ENCODE peak calls at places on chromosomes 5 and 9, in four cellular contexts. E is IMR-90, N is neuronal stem cell, C is mesendoderm. D is an unnamed sample.

GRCh38 chr5:148401604-148402003 is 17.8 kb downstream of the FBXO38 start:
- DNase-seq in N (no peak), C (no peak), E (peak), D (no peak)

GRCh38 chr5:58261605-58262004 is 198.3 kb downstream of the PLK2 start:
- DNase-seq in E (peak), C (no peak), N (no peak), D (no peak)

GRCh38 chr9:124800306-124801259 is 23.6 kb downstream of the OLFML2A start:
- DNase-seq in C (no peak), E (peak), N (no peak), D (no peak)

GRCh38 chr5:132086277-132086794 is 12.7 kb downstream of the CSF2 start:
- DNase-seq in C (peak), N (no peak), E (peak), D (no peak)

GRCh38 chr5:82106207-82106606 is 134.4 kb downstream of the ATG10 start:
- DNase-seq in N (no peak), E (peak), C (peak), D (no peak)

GRCh38 chr5:43631182-43631910 is 28.4 kb downstream of the NNT start:
- DNase-seq in N (peak), C (peak), E (peak), D (peak)

GRCh38 chr9:104177003-104177611 is 83.0 kb downstream of the SMC2 start:
- DNase-seq in E (no peak), N (no peak), C (peak), D (no peak)

GRCh38 chr5:106415541-106415940 is 1255.2 kb downstream of the EFNA5 start:
- DNase-seq in E (peak), N (no peak), C (no peak), D (no peak)

GRCh38 chr9:4207881-4208615 is 91.8 kb downstream of the GLIS3 start:
- DNase-seq in C (no peak), N (no peak), E (peak), D (no peak)

GRCh38 chr5:124634820-124635323 is 111.6 kb downstream of the ZNF608 start:
- DNase-seq in N (no peak), E (peak), C (no peak), D (no peak)

GRCh38 chr9:19232117-19232829 is 1.8 kb downstream of the DENND4C start:
- DNase-seq in C (no peak), N (no peak), E (peak), D (no peak)

GRCh38 chr5:132557425-132557805 is 638 bp downstream of the RAD50 start:
- DNase-seq in C (peak), E (peak), N (no peak), D (peak)

GRCh38 chr5:91264311-91265051 is 118.6 kb downstream of the ARRDC3 start:
- DNase-seq in N (no peak), E (no peak), C (peak), D (no peak)

GRCh38 chr9:114077162-114077837 is 800 bp downstream of the AMBP start:
- DNase-seq in E (no peak), C (no peak), N (no peak), D (no peak)

GRCh38 chr5:60668715-60669304 is 31.2 kb downstream of the DEPDC1B start:
- DNase-seq in E (peak), N (no peak), C (peak), D (no peak)

GRCh38 chr9:133134419-133135190 is 13.6 kb upstream of the RALGDS start:
- DNase-seq in E (no peak), N (no peak), C (no peak), D (no peak)

GRCh38 chr5:26487553-26487952 is 550.8 kb downstream of the CDH9 start:
- DNase-seq in C (peak), E (no peak), N (no peak), D (no peak)

GRCh38 chr5:26492835-26493459 is 545.4 kb downstream of the CDH9 start:
- DNase-seq in C (peak), E (no peak), N (no peak), D (no peak)
- H3K4ac ChIP-seq in C (no peak), E (no peak), N (no peak), D (no peak)

GRCh38 chr9:9557804-9558334 is 1054.9 kb downstream of the PTPRD start:
- DNase-seq in E (no peak), N (no peak), C (peak), D (peak)
- H3K4ac ChIP-seq in E (no peak), N (no peak), C (no peak), D (peak)

GRCh38 chr5:171951218-171951617 is 55.2 kb downstream of the FBXW11 start:
- DNase-seq in E (no peak), C (no peak), N (no peak), D (no peak)

GRCh38 chr5:171945066-171945465 is 61.4 kb downstream of the FBXW11 start:
- DNase-seq in E (peak), C (no peak), N (no peak), D (no peak)

GRCh38 chr5:171945476-171945875 is 61.0 kb downstream of the FBXW11 start:
- DNase-seq in C (no peak), E (no peak), N (no peak), D (no peak)

DNA sequence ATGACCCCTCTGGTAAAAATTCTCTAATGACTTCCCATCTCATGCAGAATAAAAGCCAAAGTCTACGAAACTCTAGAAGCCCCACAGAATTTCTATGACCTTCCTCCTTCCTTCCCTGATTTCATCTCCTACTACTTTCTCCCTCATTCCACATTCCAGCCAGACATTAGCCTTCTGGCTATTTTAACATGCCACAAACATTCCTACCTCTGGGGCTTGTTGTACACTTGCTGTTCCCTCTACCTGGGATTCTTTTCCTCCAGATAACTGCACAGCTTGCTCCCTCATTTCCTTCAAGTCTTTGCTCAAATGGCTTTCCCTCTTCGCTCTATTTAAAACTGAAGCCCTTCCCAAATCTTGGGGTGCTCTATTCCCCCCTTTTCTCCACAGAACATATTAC is 60.1 kb downstream of the FBXW11 start:
- DNase-seq in N (no peak), E (no peak), C (peak), D (no peak)
- H3K4ac ChIP-seq in N (no peak), E (no peak), C (no peak), D (no peak)

GRCh38 chr5:9919306-9920030 is 289.3 kb upstream of the TAS2R1 start:
- DNase-seq in C (no peak), N (no peak), E (no peak), D (no peak)

GRCh38 chr5:9920696-9921095 is 290.5 kb upstream of the TAS2R1 start:
- DNase-seq in E (no peak), C (no peak), N (no peak), D (no peak)

GRCh38 chr5:9927106-9927505 is 297.0 kb upstream of the TAS2R1 start:
- DNase-seq in C (peak), N (peak), E (peak), D (no peak)

GRCh38 chr5:9924614-9925013 is 294.5 kb upstream of the TAS2R1 start:
- DNase-seq in N (no peak), E (peak), C (peak), D (no peak)

DNA sequence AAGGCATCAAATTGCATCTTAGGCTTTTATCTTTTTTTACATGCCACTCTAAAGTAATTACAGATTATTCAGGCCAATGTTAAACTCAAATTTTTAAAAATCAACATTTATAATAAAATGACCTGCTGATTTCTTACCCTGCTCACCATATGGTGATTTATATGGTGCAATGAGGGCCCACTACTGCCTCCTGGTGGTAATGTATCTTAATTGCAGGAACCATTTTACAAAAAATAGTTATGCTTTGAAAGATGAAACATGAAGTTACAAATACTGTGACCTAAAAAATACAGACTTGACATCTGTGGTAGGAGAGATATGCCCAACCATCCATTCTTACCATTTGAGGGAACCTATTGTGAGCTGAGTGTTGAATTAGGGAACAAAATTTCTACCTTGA is 292.6 kb upstream of the TAS2R1 start:
- DNase-seq in N (no peak), E (no peak), C (no peak), D (no peak)
- H3K4ac ChIP-seq in N (no peak), E (no peak), C (no peak), D (no peak)

GRCh38 chr9:89605181-89606048 is 603 bp downstream of the GADD45G start:
- DNase-seq in E (peak), C (peak), N (peak), D (peak)

GRCh38 chr9:89601856-89602562 is 2.8 kb upstream of the GADD45G start:
- DNase-seq in N (no peak), C (no peak), E (no peak), D (peak)

GRCh38 chr9:89602978-89603628 is 1.7 kb upstream of the GADD45G start:
- DNase-seq in C (peak), E (peak), N (peak), D (peak)

GRCh38 chr9:89604463-89605180 is at the start of gene GADD45G:
- DNase-seq in C (peak), E (peak), N (peak), D (peak)

DNA sequence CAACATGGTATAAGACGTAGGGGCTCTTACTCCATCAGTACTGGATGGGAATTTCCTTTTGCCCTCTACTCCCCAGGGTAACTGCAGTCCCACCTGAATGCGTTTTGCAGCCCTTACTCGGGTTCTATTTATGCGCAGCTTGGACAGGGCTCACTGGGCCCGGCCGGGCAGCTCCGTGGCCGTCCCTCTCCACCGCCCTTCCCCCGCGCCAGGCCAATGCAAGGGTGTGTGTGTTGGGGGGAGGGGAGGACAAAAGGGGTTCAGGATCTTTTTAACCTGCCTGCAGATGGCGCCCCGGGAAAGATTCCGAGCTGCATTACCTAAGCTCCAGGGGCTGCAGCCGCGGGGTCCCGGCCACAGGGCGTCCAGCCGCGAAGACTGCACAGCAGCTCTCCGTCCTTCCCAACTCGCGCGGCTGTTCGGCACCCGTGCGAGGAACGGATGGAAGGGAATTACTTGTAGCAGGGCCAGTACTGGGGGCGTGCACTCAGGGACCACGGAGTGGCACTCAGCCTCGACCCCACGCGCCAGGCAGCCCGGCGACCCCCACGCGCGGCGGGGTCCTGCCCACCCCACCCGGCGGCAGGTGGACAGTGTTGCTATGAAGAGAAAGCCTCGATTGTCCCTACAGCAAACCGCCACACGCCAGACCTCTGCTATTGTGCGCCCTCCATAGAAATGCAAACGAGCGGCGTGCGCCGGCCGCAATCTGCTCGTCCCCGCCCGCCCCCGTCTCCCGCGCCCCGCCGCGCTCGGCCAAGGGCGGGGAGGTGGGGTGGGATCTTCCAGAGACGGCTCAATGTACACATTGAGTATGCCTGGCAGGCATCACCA is 966 bp upstream of the GADD45G start:
- DNase-seq in N (peak), E (peak), C (peak), D (peak)
- H3K4ac ChIP-seq in N (no peak), E (no peak), C (no peak), D (no peak)

DNA sequence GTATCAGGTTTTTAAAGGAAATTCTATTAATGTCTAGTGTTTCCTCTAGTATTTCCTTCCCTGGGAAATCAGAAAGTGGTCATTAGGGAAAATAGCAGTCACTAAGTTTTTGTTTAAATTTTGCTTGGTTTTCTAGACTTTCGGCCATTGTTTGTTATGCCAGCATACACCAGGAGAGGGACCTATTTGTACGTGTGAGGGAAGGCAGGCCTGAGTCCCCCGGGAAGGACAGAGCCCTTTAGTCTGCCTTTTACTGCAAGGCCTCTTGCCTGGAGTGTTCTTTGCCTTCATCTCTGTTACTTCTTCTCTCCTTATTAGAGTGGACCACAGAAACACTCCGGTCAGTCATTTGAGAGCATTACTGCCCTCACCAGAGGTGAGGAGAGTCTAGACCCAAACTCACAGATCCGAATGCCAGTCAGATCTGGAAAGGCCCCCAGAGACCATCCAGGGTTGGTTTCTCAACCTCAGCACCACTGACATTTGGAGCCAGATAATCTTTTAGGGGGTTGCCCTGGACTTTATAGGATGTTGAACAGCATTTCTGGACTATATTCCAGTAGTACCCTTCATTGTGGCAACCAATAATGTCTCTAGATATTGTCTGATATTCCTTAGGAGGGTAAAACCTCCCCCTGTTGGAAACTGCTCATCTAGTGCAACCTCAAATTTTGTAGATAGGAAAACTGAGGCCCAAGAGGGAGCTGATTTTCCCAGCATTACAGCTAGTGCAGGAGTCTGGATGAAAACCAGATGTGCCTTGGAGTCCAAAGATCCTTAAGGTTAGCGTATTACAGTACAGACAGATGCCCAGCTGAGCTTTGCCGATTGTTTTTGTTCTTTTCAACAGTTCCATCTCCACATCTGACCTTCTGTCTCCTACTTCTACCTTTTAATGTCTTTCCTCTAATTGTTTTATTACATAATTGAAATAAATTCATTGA is 93.0 kb upstream of the NIPAL4 start:
- DNase-seq in E (peak), C (peak), N (no peak), D (peak)
- H3K4ac ChIP-seq in E (peak), C (peak), N (no peak), D (no peak)

DNA sequence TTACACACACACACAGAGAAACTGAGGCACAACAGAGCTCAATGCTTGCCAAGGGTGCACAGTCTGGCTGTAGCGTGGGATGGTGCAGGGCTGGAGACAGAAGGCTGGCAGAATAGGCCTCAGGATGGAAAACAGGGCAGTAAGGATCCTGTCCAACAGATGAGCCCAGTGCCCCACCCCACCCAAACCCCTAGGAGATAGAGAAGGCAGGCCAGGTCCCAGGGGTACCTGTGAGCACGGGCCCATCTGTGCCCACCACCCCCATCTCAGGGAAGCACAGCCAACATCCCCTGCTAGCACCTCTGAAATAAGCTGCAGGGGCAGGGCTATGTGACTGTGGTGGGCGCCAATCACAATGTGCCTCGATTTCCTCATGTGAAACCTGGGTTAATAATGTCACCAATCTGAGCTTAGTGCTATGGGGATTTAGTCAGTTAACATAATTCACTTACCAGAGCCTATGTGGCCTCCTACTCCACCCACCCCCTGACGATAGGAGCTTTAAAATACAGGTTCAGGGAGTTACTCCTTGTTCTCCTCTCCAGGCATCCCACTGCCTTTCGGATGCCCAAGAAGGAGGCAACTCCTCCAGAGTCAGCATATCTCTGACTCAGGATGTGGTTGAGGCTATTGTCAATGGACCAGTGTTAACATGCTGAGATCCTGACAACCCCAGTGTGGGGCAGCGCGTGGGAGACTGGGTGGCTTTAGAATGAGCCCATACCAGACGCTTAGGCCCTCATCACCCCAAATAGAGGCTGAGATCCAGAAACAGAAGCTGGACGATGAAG is 27.6 kb downstream of the BICD2 start:
- DNase-seq in C (no peak), N (no peak), E (peak), D (no peak)
- H3K4ac ChIP-seq in C (no peak), N (no peak), E (no peak), D (no peak)